ENCODE peak calls at places on chromosome 4, in five cellular contexts. U, P, I, C and J are unnamed samples.
A peak's percentile ranks its signal among the peaks of the same experiment; 100 is the strongest.

GRCh38 chr4:29560452-29560851 is 1159.7 kb upstream of the PCDH7 start:
- DNase-seq in P (peak; percentile 28), I (no peak), C (no peak), U (no peak), J (no peak)

GRCh38 chr4:124202106-124202505 is 510.4 kb downstream of the ANKRD50 start:
- DNase-seq in I (no peak), P (no peak), U (no peak), C (no peak), J (no peak)

GRCh38 chr4:141130947-141131545 is 2.2 kb downstream of the RNF150 start:
- DNase-seq in U (no peak), P (no peak), I (no peak), C (no peak), J (no peak)

GRCh38 chr4:128835498-128836222 is 26.2 kb downstream of the JADE1 start:
- DNase-seq in U (no peak), C (no peak), I (no peak), P (no peak), J (no peak)

GRCh38 chr4:150664935-150665334 is 83.0 kb downstream of the MAB21L2 start:
- DNase-seq in P (no peak), I (no peak), U (no peak), C (no peak), J (no peak)

GRCh38 chr4:88573995-88574394 is 18.3 kb upstream of the HERC3 start:
- DNase-seq in U (no peak), C (no peak), P (no peak), I (no peak), J (no peak)

GRCh38 chr4:14749910-14750309 is 252.4 kb upstream of the CPEB2 start:
- DNase-seq in I (no peak), U (no peak), P (peak; percentile 22), C (peak; percentile 70), J (no peak)

GRCh38 chr4:581753-582361 is 5.8 kb upstream of the TMEM271 start:
- DNase-seq in I (no peak), P (no peak), U (no peak), C (no peak), J (no peak)

GRCh38 chr4:168272488-168272887 is 46.1 kb downstream of the DDX60 start:
- DNase-seq in P (no peak), I (no peak), C (no peak), U (no peak), J (no peak)

GRCh38 chr4:123466080-123466785 is 69.6 kb downstream of the SPRY1 start:
- DNase-seq in C (no peak), U (no peak), I (no peak), P (no peak), J (no peak)

GRCh38 chr4:77600521-77601451 is 4.8 kb upstream of the CXCL13 start:
- DNase-seq in P (no peak), C (peak; percentile 47), U (no peak), I (no peak), J (no peak)

GRCh38 chr4:10740227-10740626 is 55.7 kb upstream of the CLNK start:
- DNase-seq in U (no peak), P (no peak), I (no peak), C (no peak), J (no peak)

GRCh38 chr4:8504279-8505007 is 63.9 kb downstream of the TRMT44 start:
- DNase-seq in I (no peak), C (no peak), U (no peak), P (no peak), J (no peak)

GRCh38 chr4:121050251-121050650 is 22.1 kb downstream of the NDNF start:
- DNase-seq in U (no peak), C (no peak), P (no peak), I (no peak), J (no peak)
- TF ChIP-seq CTCF in U (peak; percentile 60), C (no peak), P (no peak), I (no peak), J (peak; percentile 66)

GRCh38 chr4:20544645-20545044 is 155.6 kb upstream of the PACRGL start:
- DNase-seq in C (peak; percentile 1), U (no peak), I (no peak), P (no peak), J (no peak)
- TF ChIP-seq CTCF in C (peak; percentile 6), U (peak; percentile 74), I (peak; percentile 64), P (no peak), J (peak; percentile 82)

DNA sequence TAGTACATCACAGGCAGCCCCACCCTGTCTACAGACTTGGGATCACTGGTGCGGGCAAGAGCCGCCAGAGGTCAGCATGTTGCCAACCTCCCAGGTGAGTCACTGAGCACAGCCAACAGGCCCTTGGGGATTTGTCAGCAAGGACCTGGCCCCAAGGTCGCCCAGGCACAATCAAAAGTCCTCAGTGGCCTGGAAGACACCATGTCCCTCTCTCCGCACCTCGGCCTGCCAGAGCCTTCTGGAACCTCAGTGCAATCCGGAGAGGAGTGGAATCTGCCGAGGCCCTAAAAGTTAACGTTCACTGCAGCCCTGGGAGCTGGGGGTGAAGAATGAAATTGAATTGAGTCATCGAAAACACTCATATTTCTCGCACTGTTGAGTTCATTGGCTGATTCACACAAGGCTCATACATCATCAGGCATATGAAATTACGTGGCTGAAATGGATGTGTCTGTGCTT is 74.3 kb downstream of the WFS1 start:
- DNase-seq in U (no peak), P (no peak), C (peak; percentile 36), I (no peak), J (no peak)
- TF ChIP-seq CTCF in U (no peak), P (no peak), C (peak; percentile 19), I (no peak), J (no peak)

DNA sequence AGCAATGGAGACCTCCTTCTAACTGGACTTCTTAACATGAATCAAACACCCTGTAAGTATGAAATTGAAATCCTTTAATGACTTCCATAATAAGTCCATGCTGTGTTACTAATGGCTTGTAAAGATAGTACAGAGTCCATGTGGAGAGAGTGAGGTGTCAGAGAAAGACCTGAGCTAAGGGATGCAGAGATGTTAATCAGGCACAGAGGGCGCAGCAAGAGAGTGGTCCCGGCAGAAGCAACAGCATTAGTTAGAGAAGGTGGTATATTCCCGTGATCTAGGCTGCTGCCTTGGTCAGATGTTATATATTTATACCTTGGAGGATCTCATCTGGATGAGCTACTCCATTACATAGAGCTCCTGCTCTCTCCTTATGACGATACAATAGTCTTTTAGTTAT is 295.3 kb downstream of the LDB2 start:
- DNase-seq in C (no peak), P (no peak), U (no peak), I (no peak), J (no peak)
- TF ChIP-seq CTCF in C (no peak), P (no peak), U (no peak), I (no peak), J (no peak)

DNA sequence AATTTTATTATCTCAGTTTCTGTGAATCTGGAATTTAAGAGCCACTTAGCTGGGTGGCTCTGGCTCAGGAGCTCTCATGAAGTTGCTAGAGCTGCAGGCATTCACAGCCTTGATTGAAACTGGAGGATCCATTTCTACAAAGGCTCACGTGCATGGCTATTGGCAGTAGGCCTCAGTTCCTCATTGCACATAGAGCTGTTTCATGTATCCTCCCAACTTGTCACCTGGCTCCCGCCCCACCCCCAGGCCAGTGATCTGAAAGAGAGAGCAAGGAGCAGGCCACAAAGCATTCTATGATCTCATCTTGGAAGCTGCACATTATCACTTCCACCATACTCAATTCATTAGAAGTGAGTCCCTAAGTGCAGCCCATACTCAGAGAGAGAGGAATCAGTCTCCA is 18.5 kb upstream of the AP1AR start:
- DNase-seq in C (peak; percentile 51), I (no peak), U (no peak), P (peak; percentile 56), J (no peak)
- TF ChIP-seq CTCF in C (no peak), I (no peak), U (no peak), P (no peak), J (no peak)

DNA sequence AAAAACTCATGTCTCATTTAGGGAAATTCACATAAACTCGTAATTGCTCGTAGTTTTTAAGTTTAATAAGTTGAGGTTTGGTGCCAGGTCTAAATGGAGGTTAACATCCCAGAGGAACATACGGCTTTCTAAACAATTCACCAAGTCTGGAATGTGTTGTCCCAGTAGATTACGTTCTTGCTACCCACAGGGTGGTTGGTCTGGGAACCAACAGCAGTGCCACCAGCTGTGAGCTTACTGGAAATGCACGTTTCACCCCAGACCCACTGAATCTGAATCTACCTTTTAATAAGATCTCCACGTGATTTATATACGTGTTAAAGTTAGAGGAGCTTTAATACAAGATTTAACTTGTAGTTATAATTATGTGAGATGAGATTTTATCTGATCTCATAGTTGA is 134.3 kb downstream of the BMPR1B start:
- DNase-seq in I (no peak), C (no peak), U (no peak), P (no peak), J (no peak)
- TF ChIP-seq CTCF in I (no peak), C (no peak), U (no peak), P (no peak), J (no peak)

GRCh38 chr4:153790962-153791551 is 2.2 kb upstream of the SFRP2 start:
- DNase-seq in U (no peak), I (peak; percentile 32), C (no peak), P (no peak), J (peak; percentile 76)

GRCh38 chr4:153794001-153794400 is 5.1 kb upstream of the SFRP2 start:
- DNase-seq in U (no peak), P (no peak), C (no peak), I (no peak), J (no peak)

GRCh38 chr4:153789741-153790651 is 1.1 kb upstream of the SFRP2 start:
- DNase-seq in I (no peak), C (no peak), P (no peak), U (no peak), J (no peak)

GRCh38 chr4:153792893-153793227 is 4.0 kb upstream of the SFRP2 start:
- DNase-seq in P (no peak), C (no peak), I (no peak), U (no peak), J (no peak)

GRCh38 chr4:153792007-153792892 is 3.4 kb upstream of the SFRP2 start:
- DNase-seq in U (no peak), P (peak; percentile 18), C (no peak), I (peak; percentile 34), J (peak; percentile 78)
- TF ChIP-seq CTCF in U (no peak), P (no peak), C (no peak), I (peak; percentile 47), J (peak; percentile 76)

GRCh38 chr4:1856071-1856919 is at the start of gene LETM1:
- DNase-seq in C (peak; percentile 98), P (peak; percentile 96), U (peak; percentile 97), I (peak; percentile 81), J (peak; percentile 98)
- TF ChIP-seq CTCF in C (peak; percentile 21), P (no peak), U (no peak), I (no peak), J (peak; percentile 49)

GRCh38 chr4:74038161-74039064 is at the start of gene CXCL3:
- DNase-seq in C (peak; percentile 33), P (peak; percentile 51), U (peak; percentile 90), I (peak; percentile 40), J (peak; percentile 79)
- TF ChIP-seq CTCF in C (peak; percentile 23), P (no peak), U (peak; percentile 70), I (no peak), J (peak; percentile 65)